ENCODE peak calls at places on chromosomes 12 and 14, in ten cellular contexts. S is astrocyte of the cerebellum, R is lung, W is AG08395, F is NCI-H510A treated with DMSO at 0.1 percent for 48 hours, K is A172, G is fibroblast of the aortic adventitia, N is T follicular helper cell, V is globus pallidus, Q is foreskin fibroblast. Y is an unnamed sample.

GRCh38 chr12:31922341-31923062 is 36.7 kb upstream of the RESF1 start:
- DNase-seq in R (no peak), W (no peak), V (no peak), S (no peak), Q (peak), K (peak), G (peak), F (no peak), N (no peak), Y (no peak)

GRCh38 chr12:64568313-64568712 is 42.0 kb upstream of the RASSF3 start:
- DNase-seq in G (no peak), V (no peak), W (no peak), S (no peak), K (no peak), R (no peak), N (no peak), F (no peak), Q (no peak), Y (no peak)

GRCh38 chr12:13044002-13044858 is at the start of gene FAM234B:
- DNase-seq in W (peak), Q (peak), S (no peak), R (peak), K (peak), G (peak), F (peak), N (peak), V (peak), Y (peak)

GRCh38 chr14:76774471-76775158 is 13.3 kb downstream of the VASH1 start:
- DNase-seq in G (no peak), W (no peak), K (no peak), N (no peak), V (no peak), S (no peak), F (no peak), R (no peak), Q (no peak), Y (no peak)

GRCh38 chr14:24430143-24430681 is 458 bp downstream of the KHNYN start:
- DNase-seq in F (peak), G (peak), V (peak), W (peak), S (peak), K (no peak), Q (peak), R (peak), N (no peak), Y (peak)

GRCh38 chr14:50061664-50062437 is 54.5 kb downstream of the VCPKMT start:
- DNase-seq in F (peak), N (peak), G (peak), R (no peak), Q (peak), V (no peak), S (no peak), W (no peak), K (peak), Y (peak)

GRCh38 chr14:67964391-67964812 is 144.8 kb downstream of the RAD51B start:
- DNase-seq in V (no peak), K (no peak), R (no peak), Q (peak), G (peak), N (no peak), F (no peak), S (no peak), W (peak), Y (no peak)

GRCh38 chr14:105472496-105472991 is 2.1 kb upstream of the CRIP2 start:
- DNase-seq in V (no peak), N (no peak), K (no peak), R (no peak), G (no peak), S (no peak), Q (no peak), F (no peak), W (no peak), Y (no peak)

GRCh38 chr12:77954156-77954555 is 123.5 kb downstream of the NAV3 start:
- DNase-seq in Q (peak), V (no peak), S (no peak), F (no peak), R (no peak), G (no peak), K (no peak), N (no peak), W (no peak), Y (no peak)

GRCh38 chr14:24818054-24818822 is 184.2 kb upstream of the GZMB start:
- DNase-seq in V (no peak), Q (no peak), F (peak), G (no peak), K (peak), R (no peak), N (no peak), W (no peak), S (no peak), Y (no peak)

GRCh38 chr12:112252184-112252583 is 126.8 kb downstream of the TRAFD1 start:
- DNase-seq in F (no peak), N (no peak), G (peak), V (no peak), W (peak), Q (peak), S (peak), K (no peak), R (peak), Y (no peak)

GRCh38 chr12:6273209-6273928 is 37.1 kb upstream of the PLEKHG6 start:
- DNase-seq in W (no peak), Q (no peak), S (no peak), N (no peak), K (no peak), G (no peak), R (no peak), V (no peak), F (no peak), Y (no peak)

GRCh38 chr12:3614806-3615466 is 123.9 kb downstream of the PRMT8 start:
- DNase-seq in N (no peak), G (no peak), F (no peak), V (no peak), Q (no peak), R (no peak), W (no peak), K (no peak), S (no peak), Y (no peak)

GRCh38 chr14:31388687-31389413 is 31.5 kb downstream of the HEATR5A start:
- DNase-seq in G (peak), W (no peak), F (no peak), R (no peak), K (no peak), S (no peak), N (no peak), V (no peak), Q (no peak), Y (no peak)

Y was measured in GM12891.